ENCODE peak calls at places on chromosomes 3 and 15, in seven cellular contexts. H, D, W, N, A, L and Z are unnamed samples.

GRCh38 chr3:66392966-66393485 is 107.8 kb downstream of the LRIG1 start:
- DNase-seq in H (no peak), D (no peak), W (no peak), N (no peak), A (no peak), L (no peak), Z (no peak)

GRCh38 chr3:137304313-137305056 is 346.7 kb downstream of the IL20RB start:
- DNase-seq in H (no peak), D (no peak), W (no peak), N (no peak), A (no peak), L (no peak), Z (no peak)

GRCh38 chr3:179929091-179929529 is 107.6 kb downstream of the PEX5L start:
- DNase-seq in H (peak), D (peak), W (peak), N (peak), A (peak), L (peak), Z (peak)

GRCh38 chr3:177179281-177180067 is 17.8 kb downstream of the TBL1XR1 start:
- DNase-seq in H (no peak), D (no peak), W (no peak), N (no peak), A (no peak), L (no peak), Z (no peak)

GRCh38 chr3:94303897-94304296 is 241.0 kb downstream of the NSUN3 start:
- DNase-seq in H (peak), D (no peak), W (peak), N (no peak), A (no peak), L (no peak), Z (peak)

GRCh38 chr3:56238299-56238698 is 230.0 kb downstream of the ERC2 start:
- DNase-seq in H (no peak), D (no peak), W (no peak), N (no peak), A (no peak), L (no peak), Z (no peak)

GRCh38 chr3:113216393-113216792 is 5.0 kb downstream of the BOC start:
- DNase-seq in H (no peak), D (no peak), W (no peak), N (no peak), A (no peak), L (no peak), Z (no peak)

GRCh38 chr3:132084982-132085381 is 50.2 kb upstream of the CPNE4 start:
- DNase-seq in H (no peak), D (no peak), W (no peak), N (no peak), A (no peak), L (no peak), Z (no peak)

GRCh38 chr3:81886081-81886480 is 124.6 kb upstream of the GBE1 start:
- DNase-seq in H (no peak), D (no peak), W (peak), N (no peak), A (no peak), L (no peak), Z (no peak)

GRCh38 chr3:117454928-117455327 is 745.3 kb downstream of the TUSC7 start:
- DNase-seq in H (no peak), D (no peak), W (no peak), N (no peak), A (no peak), L (no peak), Z (no peak)

GRCh38 chr3:66181764-66182163 is 39.0 kb upstream of the SLC25A26 start:
- DNase-seq in H (no peak), D (no peak), W (no peak), N (no peak), A (no peak), L (no peak), Z (no peak)

GRCh38 chr3:9890249-9891071 is at the start of gene JAGN1:
- DNase-seq in H (peak), D (peak), W (peak), N (peak), A (peak), L (peak), Z (peak)

GRCh38 chr15:52180196-52180835 is 10.9 kb downstream of the GNB5 start:
- DNase-seq in H (no peak), D (no peak), W (no peak), N (no peak), A (no peak), L (no peak), Z (no peak)

GRCh38 chr3:36201546-36201945 is 178.8 kb upstream of the STAC start:
- DNase-seq in H (no peak), D (no peak), W (no peak), N (no peak), A (no peak), L (no peak), Z (no peak)

GRCh38 chr3:129593595-129594339 is 12.7 kb downstream of the PLXND1 start:
- DNase-seq in H (no peak), D (peak), W (no peak), N (peak), A (peak), L (no peak), Z (no peak)

GRCh38 chr15:80999623-81000036 is 1.1 kb upstream of the TLNRD1 start:
- DNase-seq in H (no peak), D (peak), W (no peak), N (no peak), A (peak), L (no peak), Z (no peak)

GRCh38 chr3:168926426-168926825 is 737.1 kb downstream of the MECOM start:
- DNase-seq in H (no peak), D (no peak), W (no peak), N (no peak), A (no peak), L (no peak), Z (no peak)